ENCODE peak calls at places on chromosome 2, in nine cellular contexts. P, J, W, L, C, I, H, E and Z are unnamed samples. For H3K27me3, the result is how much of the 10 kb centered on the place peaks cover.

GRCh38 chr2:45008296-45009129 is 739 bp downstream of the SIX2 start:
- DNase-seq in I (peak), W (no peak), L (no peak), P (no peak), H (no peak), C (no peak), E (no peak), J (peak), Z (no peak)

GRCh38 chr2:149038442-149039212 is at the start of gene LYPD6B:
- DNase-seq in P (no peak), C (no peak), E (no peak), H (no peak), J (no peak), I (peak), L (no peak), W (peak), Z (peak)

GRCh38 chr2:166091439-166091838 is 36.4 kb downstream of the SCN1A start:
- DNase-seq in E (no peak), J (no peak), L (no peak), C (no peak), I (peak), H (peak), W (no peak), P (no peak), Z (no peak)

GRCh38 chr2:132668189-132668833 is 1.7 kb downstream of the LYPD1 start:
- DNase-seq in H (no peak), C (no peak), P (no peak), E (no peak), W (no peak), I (no peak), L (no peak), J (peak), Z (no peak)

GRCh38 chr2:25389161-25389560 is 47.4 kb upstream of the DNMT3A start:
- DNase-seq in W (no peak), I (no peak), L (no peak), C (peak), J (no peak), P (no peak), H (no peak), E (no peak), Z (no peak)

GRCh38 chr2:67346718-67347407 is 50.3 kb upstream of the ETAA1 start:
- DNase-seq in L (no peak), I (no peak), H (peak), C (no peak), P (no peak), E (no peak), J (no peak), W (no peak), Z (no peak)

GRCh38 chr2:145744541-145745386 is 1224.8 kb upstream of the ZEB2 start:
- DNase-seq in E (no peak), H (peak), L (no peak), W (no peak), P (no peak), J (no peak), I (peak), C (no peak), Z (no peak)

GRCh38 chr2:197131558-197131855 is 179.1 kb downstream of the ANKRD44 start:
- DNase-seq in E (no peak), P (no peak), C (no peak), W (no peak), I (no peak), H (no peak), J (no peak), L (no peak), Z (no peak)

GRCh38 chr2:178227187-178227586 is 32.9 kb downstream of the OSBPL6 start:
- DNase-seq in H (peak), L (no peak), W (no peak), I (peak), C (no peak), E (no peak), P (no peak), J (no peak), Z (no peak)

GRCh38 chr2:79189465-79189864 is 29.9 kb upstream of the REG3A start:
- DNase-seq in H (no peak), W (no peak), E (no peak), I (no peak), L (no peak), C (no peak), P (no peak), J (no peak), Z (no peak)

GRCh38 chr2:85215074-85216050 is 82.2 kb downstream of the TCF7L1 start:
- DNase-seq in H (peak), C (no peak), I (peak), E (no peak), J (peak), W (no peak), P (no peak), L (peak), Z (no peak)

GRCh38 chr2:177641321-177641720 is 248.7 kb downstream of the AGPS start:
- DNase-seq in C (no peak), W (no peak), J (no peak), H (no peak), P (no peak), L (no peak), I (no peak), E (no peak), Z (no peak)

GRCh38 chr2:32812316-32812715 is 134.4 kb upstream of the LTBP1 start:
- DNase-seq in J (no peak), P (no peak), C (no peak), H (no peak), L (no peak), W (no peak), I (peak), E (no peak), Z (no peak)

DNA sequence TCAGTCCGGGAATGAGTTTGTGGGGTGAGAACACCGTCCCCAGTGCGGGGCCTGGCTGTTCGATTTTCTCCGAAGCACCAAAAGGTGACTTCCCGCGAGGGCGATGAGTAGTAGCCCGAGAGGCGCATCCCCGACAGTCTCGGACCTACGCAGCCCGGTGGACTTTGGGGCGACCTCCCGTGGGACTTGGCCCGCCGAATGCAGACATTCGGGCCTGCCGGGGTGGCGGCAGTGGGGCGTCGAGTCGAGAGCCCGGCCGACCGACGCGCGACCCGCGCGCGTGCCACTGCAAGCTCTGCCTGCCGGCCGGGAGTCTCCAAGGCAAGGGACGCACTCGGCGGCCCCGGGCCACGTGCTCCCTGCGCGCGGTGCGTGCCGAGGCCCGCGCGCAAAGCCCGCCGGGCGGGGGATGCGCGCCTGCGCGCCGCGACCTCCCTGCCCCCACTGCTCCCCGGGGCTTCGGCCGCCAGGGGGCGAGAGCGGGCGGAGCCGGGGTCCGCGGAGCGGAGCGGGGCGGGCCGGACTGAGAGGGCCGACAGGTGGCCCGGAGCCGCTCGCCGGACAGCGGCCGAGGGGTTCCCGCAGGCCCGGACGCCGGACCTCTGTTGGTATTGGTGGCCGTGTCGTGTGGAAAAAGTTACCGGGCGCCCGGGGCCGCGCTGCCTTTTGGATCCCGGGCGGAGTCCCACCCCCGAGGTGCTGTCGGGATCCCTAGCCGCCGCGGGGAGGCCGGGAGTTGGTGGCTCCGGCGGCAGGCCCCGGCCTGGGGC is 1.8 kb downstream of the PTMA start:
- DNase-seq in I (peak), W (peak), H (peak), C (peak), P (peak), L (peak), E (peak), J (peak), Z (peak)
- H3K27me3 ChIP-seq in I (under half), W (under half), H (under half), C (under half), P (under half), L (under half), E (under half), J (under half), Z (under half)

GRCh38 chr2:70448041-70448440 is 105.6 kb downstream of the TGFA start:
- DNase-seq in I (no peak), E (no peak), J (no peak), W (no peak), P (no peak), L (no peak), H (no peak), C (peak), Z (no peak)

GRCh38 chr2:70440621-70441020 is 113.0 kb downstream of the TGFA start:
- DNase-seq in E (no peak), W (no peak), J (no peak), H (no peak), L (peak), C (peak), P (no peak), I (no peak), Z (no peak)

GRCh38 chr2:70442301-70443077 is 111.1 kb downstream of the TGFA start:
- DNase-seq in J (no peak), P (no peak), I (no peak), E (no peak), H (no peak), W (no peak), L (no peak), C (no peak), Z (no peak)

GRCh38 chr2:70443078-70443465 is 110.6 kb downstream of the TGFA start:
- DNase-seq in I (no peak), C (no peak), L (no peak), H (no peak), W (no peak), E (no peak), P (no peak), J (no peak), Z (no peak)

GRCh38 chr2:70443726-70444125 is 109.9 kb downstream of the TGFA start:
- DNase-seq in C (peak), E (no peak), P (no peak), I (no peak), L (no peak), J (no peak), W (no peak), H (no peak), Z (no peak)
- H3K27me3 ChIP-seq in C (under half), E (under half), P (under half), I (under half), L (under half), J (under half), W (under half), H (under half), Z (under half)

GRCh38 chr2:109061736-109062557 is 67.1 kb upstream of the SH3RF3 start:
- DNase-seq in C (peak), L (no peak), E (no peak), W (no peak), I (no peak), J (no peak), P (no peak), H (no peak), Z (no peak)

GRCh38 chr2:109064660-109065306 is 64.2 kb upstream of the SH3RF3 start:
- DNase-seq in I (no peak), P (no peak), C (no peak), H (no peak), W (no peak), L (no peak), J (no peak), E (no peak), Z (no peak)

GRCh38 chr2:109062558-109063325 is 66.3 kb upstream of the SH3RF3 start:
- DNase-seq in E (no peak), P (no peak), C (peak), L (no peak), I (no peak), H (no peak), W (no peak), J (no peak), Z (no peak)

GRCh38 chr2:109065335-109065734 is 63.7 kb upstream of the SH3RF3 start:
- DNase-seq in I (no peak), C (no peak), J (peak), P (peak), L (no peak), E (peak), H (no peak), W (peak), Z (no peak)

GRCh38 chr2:109063326-109063670 is 65.7 kb upstream of the SH3RF3 start:
- DNase-seq in L (no peak), W (no peak), I (no peak), H (no peak), P (no peak), C (peak), J (no peak), E (no peak), Z (no peak)
- H3K27me3 ChIP-seq in L (under half), W (under half), I (under half), H (under half), P (under half), C (under half), J (under half), E (under half), Z (under half)

GRCh38 chr2:157292853-157293252 is 32.8 kb downstream of the ERMN start:
- DNase-seq in E (no peak), P (no peak), H (no peak), W (no peak), L (no peak), C (no peak), J (no peak), I (no peak), Z (no peak)

GRCh38 chr2:157296958-157297357 is 28.7 kb downstream of the ERMN start:
- DNase-seq in E (no peak), P (no peak), L (no peak), H (no peak), I (no peak), W (no peak), J (no peak), C (no peak), Z (peak)

GRCh38 chr2:157287160-157287559 is 29.7 kb downstream of the GALNT5 start:
- DNase-seq in J (no peak), L (no peak), E (no peak), W (no peak), P (no peak), C (no peak), H (no peak), I (no peak), Z (no peak)

GRCh38 chr2:157291018-157291417 is 33.5 kb downstream of the GALNT5 start:
- DNase-seq in E (no peak), C (no peak), H (no peak), P (no peak), L (no peak), J (no peak), I (no peak), W (no peak), Z (no peak)
- H3K27me3 ChIP-seq in E (under half), C (under half), H (under half), P (under half), L (under half), J (under half), I (under half), W (under half), Z (under half)

GRCh38 chr2:69645926-69646325 is 2.4 kb upstream of the AAK1 start:
- DNase-seq in E (no peak), I (no peak), L (peak), P (no peak), W (no peak), H (no peak), C (no peak), J (no peak), Z (no peak)
- H3K27me3 ChIP-seq in E (under half), I (under half), L (under half), P (under half), W (under half), H (under half), C (under half), J (under half), Z (under half)